ENCODE peak calls at places on chromosomes 3 and 15, in six cellular contexts. L is GM12892, Q is neural crest cell, T is GM04504, W is NCI-H2171 treated with DMSO at 0.1 percent for 48 hours, K is fibroblast of pulmonary artery. S is an unnamed sample.

GRCh38 chr15:57555270-57555669 is 36.4 kb upstream of the MYZAP start:
- DNase-seq in K (peak; percentile 17), W (peak; percentile 71), L (no peak), T (no peak), Q (no peak), S (no peak)

GRCh38 chr3:170506556-170506955 is 79.3 kb downstream of the SLC7A14 start:
- DNase-seq in L (no peak), K (peak; percentile 58), W (peak; percentile 26), T (no peak), Q (no peak), S (no peak)

GRCh38 chr15:56765252-56765651 is 31.9 kb upstream of the ZNF280D start:
- DNase-seq in K (peak; percentile 92), Q (no peak), T (peak; percentile 74), W (no peak), L (no peak), S (peak; percentile 66)

GRCh38 chr3:161316006-161316689 is 55.2 kb downstream of the SPTSSB start:
- DNase-seq in T (no peak), L (no peak), K (peak; percentile 52), W (no peak), Q (no peak), S (no peak)

GRCh38 chr3:89025185-89025584 is 82.2 kb upstream of the EPHA3 start:
- DNase-seq in Q (no peak), W (no peak), L (no peak), K (no peak), T (peak; percentile 79), S (no peak)

GRCh38 chr15:51908312-51908711 is 63.3 kb downstream of the LEO1 start:
- DNase-seq in K (peak; percentile 23), L (no peak), Q (no peak), W (no peak), T (no peak), S (no peak)

GRCh38 chr15:69712999-69713398 is 260.4 kb downstream of the RPLP1 start:
- DNase-seq in Q (no peak), K (no peak), W (no peak), T (no peak), L (no peak), S (no peak)

GRCh38 chr3:114451561-114452018 is 157.8 kb downstream of the TIGIT start:
- DNase-seq in T (no peak), K (peak; percentile 39), W (peak; percentile 69), Q (no peak), L (no peak), S (no peak)

GRCh38 chr15:100779331-100780207 is 100.1 kb upstream of the ALDH1A3 start:
- DNase-seq in T (no peak), L (no peak), Q (no peak), W (no peak), K (no peak), S (no peak)

GRCh38 chr3:107124885-107125284 is 252.4 kb upstream of the CCDC54 start:
- DNase-seq in W (no peak), K (peak; percentile 69), Q (no peak), L (no peak), T (peak; percentile 44), S (no peak)

GRCh38 chr15:79218588-79219200 is 63.8 kb upstream of the ANKRD34C start:
- DNase-seq in L (no peak), W (peak; percentile 20), Q (no peak), T (no peak), K (peak; percentile 14), S (no peak)

GRCh38 chr15:50141856-50142255 is 22.8 kb upstream of the ATP8B4 start:
- DNase-seq in W (no peak), T (no peak), Q (no peak), L (no peak), K (no peak), S (no peak)

S was measured in Jurkat, Clone E6-1.